ENCODE peak calls at places on chromosomes 11 and 22, in ten cellular contexts. P is cardiac muscle cell, C is dorsolateral prefrontal cortex, D is AG09319, L is nephron progenitor cell, F is stomach, E is D721Med, N is cardiac fibroblast, G is IMR-90, K is colonic mucosa. S is an unnamed sample.

GRCh38 chr22:36017661-36018091 is 10.9 kb downstream of the RBFOX2 start:
- DNase-seq in P (no peak), C (no peak), D (no peak), L (peak; percentile 22), F (no peak), E (no peak), N (no peak), G (no peak), K (no peak), S (no peak)

GRCh38 chr11:27209562-27210005 is 153.4 kb downstream of the CCDC34 start:
- DNase-seq in P (peak; percentile 55), C (no peak), D (no peak), L (no peak), F (no peak), E (no peak), N (peak; percentile 97), G (peak; percentile 93), K (peak; percentile 24), S (no peak)

GRCh38 chr11:57315491-57315890 is 9.3 kb downstream of the TNKS1BP1 start:
- DNase-seq in P (no peak), C (no peak), D (no peak), L (peak; percentile 36), F (no peak), E (no peak), N (peak; percentile 63), G (peak; percentile 61), K (no peak), S (no peak)

GRCh38 chr22:35544810-35545209 is 4.2 kb downstream of the RASD2 start:
- DNase-seq in P (no peak), C (no peak), D (no peak), L (no peak), F (no peak), E (no peak), N (no peak), G (no peak), K (no peak), S (no peak)

GRCh38 chr11:129067454-129067853 is 124.7 kb downstream of the ARHGAP32 start:
- DNase-seq in P (no peak), C (no peak), D (no peak), L (no peak), F (no peak), E (no peak), N (peak; percentile 52), G (peak; percentile 12), K (no peak), S (no peak)

GRCh38 chr22:33083212-33083611 is 25.0 kb upstream of the SYN3 start:
- DNase-seq in P (no peak), C (no peak), D (no peak), L (no peak), F (no peak), E (no peak), N (no peak), G (no peak), K (no peak), S (no peak)

GRCh38 chr11:65555693-65556231 is 2.4 kb downstream of the LTBP3 start:
- DNase-seq in P (no peak), C (no peak), D (peak; percentile 72), L (no peak), F (no peak), E (no peak), N (peak; percentile 83), G (peak; percentile 88), K (peak; percentile 46), S (peak; percentile 76)

GRCh38 chr11:8740156-8740555 is 57.6 kb downstream of the RPL27A start:
- DNase-seq in P (no peak), C (no peak), D (no peak), L (no peak), F (no peak), E (no peak), N (no peak), G (no peak), K (no peak), S (no peak)

GRCh38 chr11:60128376-60128775 is 39.9 kb downstream of the MS4A2 start:
- DNase-seq in P (no peak), C (no peak), D (no peak), L (no peak), F (no peak), E (no peak), N (no peak), G (no peak), K (no peak), S (no peak)

GRCh38 chr22:38213319-38214247 is 11.8 kb downstream of the MAFF start:
- DNase-seq in P (no peak), C (no peak), D (no peak), L (no peak), F (no peak), E (no peak), N (no peak), G (no peak), K (no peak), S (peak; percentile 66)

GRCh38 chr22:24845036-24845918 is 39.3 kb downstream of the SGSM1 start:
- DNase-seq in P (no peak), C (no peak), D (no peak), L (no peak), F (no peak), E (no peak), N (peak; percentile 31), G (peak; percentile 9), K (no peak), S (peak; percentile 57)

GRCh38 chr22:23305321-23305910 is 125.1 kb downstream of the BCR start:
- DNase-seq in P (no peak), C (peak; percentile 66), D (no peak), L (no peak), F (no peak), E (no peak), N (peak; percentile 91), G (peak; percentile 80), K (no peak), S (peak; percentile 40)

GRCh38 chr11:17777086-17777725 is 42.6 kb downstream of the KCNC1 start:
- DNase-seq in P (no peak), C (no peak), D (no peak), L (no peak), F (no peak), E (no peak), N (no peak), G (no peak), K (no peak), S (no peak)

GRCh38 chr11:75174781-75175370 is 24.0 kb downstream of the SLCO2B1 start:
- DNase-seq in P (peak; percentile 40), C (peak; percentile 61), D (no peak), L (peak; percentile 19), F (no peak), E (no peak), N (peak; percentile 45), G (peak; percentile 34), K (no peak), S (peak; percentile 90)

GRCh38 chr11:2526808-2527381 is 82.1 kb downstream of the KCNQ1 start:
- DNase-seq in P (no peak), C (peak; percentile 35), D (no peak), L (peak; percentile 26), F (peak; percentile 87), E (no peak), N (no peak), G (no peak), K (peak; percentile 87), S (peak; percentile 87)

GRCh38 chr22:29751139-29751538 is 15.7 kb downstream of the ZMAT5 start:
- DNase-seq in P (no peak), C (no peak), D (no peak), L (no peak), F (no peak), E (no peak), N (peak; percentile 59), G (peak; percentile 24), K (no peak), S (peak; percentile 78)

GRCh38 chr22:37634505-37635002 is 4.9 kb upstream of the SH3BP1 start:
- DNase-seq in P (no peak), C (no peak), D (no peak), L (peak; percentile 22), F (no peak), E (no peak), N (no peak), G (no peak), K (no peak), S (no peak)

GRCh38 chr22:27820896-27821866 is 19.6 kb upstream of the MN1 start:
- DNase-seq in P (no peak), C (no peak), D (no peak), L (no peak), F (no peak), E (no peak), N (no peak), G (no peak), K (no peak), S (no peak)
- TF ChIP-seq CTCF in P (no peak), C (no peak), D (no peak), L (no peak), F (no peak), E (no peak), N (no peak), G (no peak), K (no peak), S (no peak)

DNA sequence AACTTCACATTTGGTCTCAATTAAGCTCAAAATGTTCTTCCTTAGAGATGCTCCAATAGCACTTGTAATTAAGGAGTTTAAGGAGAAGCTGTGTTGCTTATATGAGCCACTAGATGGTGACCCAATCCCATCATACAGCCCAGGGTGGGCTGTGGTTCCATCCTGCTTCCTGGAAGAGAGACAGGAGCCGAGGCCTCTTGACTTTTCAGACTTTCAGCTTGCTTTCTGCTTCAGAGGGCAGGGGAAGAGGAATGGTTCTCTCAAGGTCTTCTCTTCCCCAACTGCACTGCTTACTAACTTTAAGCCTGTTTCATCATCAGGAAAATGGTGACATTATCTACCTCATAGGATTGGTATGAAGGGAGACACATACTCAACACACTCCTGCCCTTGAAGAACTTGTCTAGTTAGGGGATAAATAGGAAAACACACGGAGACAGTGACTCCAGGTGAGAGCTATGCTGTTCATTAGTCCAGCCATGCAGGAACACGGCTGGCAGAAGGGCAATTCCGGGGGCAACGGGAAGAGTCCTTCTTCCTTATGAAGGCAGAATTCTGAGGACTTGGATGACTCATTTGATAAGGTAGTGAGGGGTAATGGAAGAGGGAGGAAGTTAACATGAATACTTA is 20.1 kb downstream of the TMEM218 start:
- DNase-seq in P (peak; percentile 81), C (no peak), D (peak; percentile 61), L (peak; percentile 56), F (no peak), E (peak; percentile 66), N (peak; percentile 82), G (peak; percentile 77), K (peak; percentile 16), S (no peak)
- TF ChIP-seq CTCF in P (peak; percentile 75), C (peak; percentile 86), D (peak; percentile 71), L (peak; percentile 90), F (no peak), E (peak; percentile 90), N (peak; percentile 55), G (peak; percentile 77), K (peak; percentile 35), S (peak; percentile 41)

DNA sequence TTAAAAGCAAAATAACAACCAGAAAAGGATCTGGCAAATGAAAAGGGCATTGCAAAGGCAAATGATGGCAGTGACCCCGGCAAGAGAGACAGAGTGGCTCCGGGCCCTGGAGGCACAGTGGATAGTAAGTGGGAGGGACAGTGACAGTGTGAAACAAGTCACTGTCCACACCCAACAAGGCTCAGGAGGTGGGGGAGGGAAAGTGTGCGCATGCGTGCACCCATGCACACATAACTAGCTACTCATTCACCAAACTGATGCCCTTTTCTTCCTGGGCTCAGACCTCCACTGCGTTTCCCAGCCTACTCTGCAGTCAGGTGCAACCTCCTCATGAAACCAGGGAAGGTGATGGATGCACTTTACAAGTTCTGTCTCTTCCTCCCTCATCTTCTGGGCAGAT is 108.4 kb downstream of the SHANK2 start:
- DNase-seq in P (no peak), C (no peak), D (no peak), L (no peak), F (no peak), E (no peak), N (no peak), G (no peak), K (no peak), S (no peak)
- TF ChIP-seq CTCF in P (no peak), C (no peak), D (no peak), L (no peak), F (no peak), E (no peak), N (no peak), G (no peak), K (no peak), S (no peak)

GRCh38 chr11:105783216-105783615 is 173.3 kb downstream of the GRIA4 start:
- DNase-seq in P (no peak), C (no peak), D (no peak), L (no peak), F (no peak), E (no peak), N (no peak), G (no peak), K (no peak), S (no peak)
- TF ChIP-seq CTCF in P (no peak), C (no peak), D (no peak), L (no peak), F (no peak), E (no peak), N (no peak), G (no peak), K (no peak), S (no peak)

S was measured in CD14-positive monocyte.